ENCODE peak calls at places on chromosomes 2 and 18, in eight cellular contexts. C is Peyer's patch, O is upper lobe of right lung, N is fibroblast of mammary gland, F is testis, K is cardiac muscle cell, P is endothelial cell, S is AG04449. L is an unnamed sample.

GRCh38 chr18:12005542-12006487 is 24.5 kb downstream of the IMPA2 start:
- DNase-seq in C (no peak), O (no peak), N (peak), F (peak), K (no peak), P (no peak), S (no peak), L (no peak)

GRCh38 chr2:85769236-85769986 is 15.6 kb downstream of the ATOH8 start:
- DNase-seq in C (no peak), O (no peak), N (no peak), F (no peak), K (no peak), P (peak), S (no peak), L (no peak)

GRCh38 chr2:7017621-7018260 is 100.5 kb downstream of the RNF144A start:
- DNase-seq in C (no peak), O (no peak), N (no peak), F (no peak), K (no peak), P (no peak), S (no peak), L (no peak)

GRCh38 chr2:96408631-96409542 is 73.3 kb downstream of the NCAPH start:
- DNase-seq in C (no peak), O (peak), N (peak), F (peak), K (peak), P (no peak), S (no peak), L (peak)

GRCh38 chr2:128636802-128637147 is 318.1 kb upstream of the HS6ST1 start:
- DNase-seq in C (no peak), O (peak), N (no peak), F (peak), K (no peak), P (no peak), S (no peak), L (no peak)

GRCh38 chr2:151071906-151072305 is 189.8 kb downstream of the RBM43 start:
- DNase-seq in C (no peak), O (no peak), N (peak), F (no peak), K (no peak), P (no peak), S (no peak), L (no peak)

GRCh38 chr2:169637620-169638019 is 53.5 kb downstream of the PPIG start:
- DNase-seq in C (no peak), O (no peak), N (peak), F (no peak), K (peak), P (no peak), S (peak), L (peak)

GRCh38 chr2:160339291-160339690 is 139.2 kb upstream of the ITGB6 start:
- DNase-seq in C (no peak), O (no peak), N (peak), F (no peak), K (no peak), P (no peak), S (no peak), L (no peak)

GRCh38 chr2:109185338-109185737 is 56.3 kb downstream of the SH3RF3 start:
- DNase-seq in C (no peak), O (no peak), N (peak), F (no peak), K (no peak), P (no peak), S (no peak), L (peak)

GRCh38 chr2:239318091-239318725 is 82.6 kb downstream of the HDAC4 start:
- DNase-seq in C (no peak), O (no peak), N (no peak), F (peak), K (no peak), P (no peak), S (no peak), L (no peak)

GRCh38 chr2:240509667-240510512 is 47.9 kb downstream of the ANKMY1 start:
- DNase-seq in C (no peak), O (no peak), N (no peak), F (no peak), K (peak), P (no peak), S (no peak), L (no peak)

GRCh38 chr18:37714621-37715020 is 149.0 kb upstream of the CELF4 start:
- DNase-seq in C (no peak), O (no peak), N (no peak), F (no peak), K (no peak), P (no peak), S (no peak), L (no peak)

GRCh38 chr2:228352048-228352447 is 170.6 kb upstream of the SPHKAP start:
- DNase-seq in C (no peak), O (no peak), N (no peak), F (no peak), K (no peak), P (no peak), S (no peak), L (no peak)

GRCh38 chr2:198873771-198874501 is 583.8 kb downstream of the SATB2 start:
- DNase-seq in C (no peak), O (no peak), N (peak), F (no peak), K (no peak), P (no peak), S (peak), L (peak)

GRCh38 chr18:12397793-12398192 is 9.9 kb upstream of the PRELID3A start:
- DNase-seq in C (no peak), O (peak), N (no peak), F (no peak), K (no peak), P (no peak), S (no peak), L (no peak)

GRCh38 chr2:44970846-44971450 is 29.4 kb downstream of the SIX3 start:
- DNase-seq in C (no peak), O (no peak), N (peak), F (no peak), K (no peak), P (no peak), S (no peak), L (no peak)

GRCh38 chr2:217926801-217927200 is 76.0 kb downstream of the TNS1 start:
- DNase-seq in C (no peak), O (no peak), N (no peak), F (no peak), K (no peak), P (no peak), S (no peak), L (no peak)

GRCh38 chr18:21141678-21142422 is 30.2 kb upstream of the ROCK1 start:
- DNase-seq in C (no peak), O (no peak), N (peak), F (no peak), K (peak), P (no peak), S (no peak), L (peak)

GRCh38 chr2:237048595-237048994 is 37.1 kb upstream of the COPS8 start:
- DNase-seq in C (no peak), O (no peak), N (no peak), F (no peak), K (no peak), P (no peak), S (no peak), L (no peak)

GRCh38 chr2:221426929-221427328 is 145.2 kb downstream of the EPHA4 start:
- DNase-seq in C (no peak), O (no peak), N (no peak), F (no peak), K (no peak), P (no peak), S (no peak), L (no peak)

GRCh38 chr2:225841314-225841713 is 441.8 kb downstream of the NYAP2 start:
- DNase-seq in C (no peak), O (no peak), N (peak), F (no peak), K (peak), P (no peak), S (no peak), L (peak)

GRCh38 chr2:74292752-74293151 is 50.5 kb downstream of the SLC4A5 start:
- DNase-seq in C (no peak), O (no peak), N (no peak), F (no peak), K (no peak), P (no peak), S (no peak), L (peak)

GRCh38 chr2:75602724-75603342 is 42.1 kb upstream of the EVA1A start:
- DNase-seq in C (no peak), O (peak), N (peak), F (no peak), K (peak), P (no peak), S (peak), L (peak)

GRCh38 chr2:111178730-111179405 is 58.2 kb downstream of the BCL2L11 start:
- DNase-seq in C (no peak), O (no peak), N (peak), F (no peak), K (peak), P (no peak), S (no peak), L (peak)

GRCh38 chr18:46939337-46939963 is 22.0 kb downstream of the KATNAL2 start:
- DNase-seq in C (no peak), O (no peak), N (peak), F (no peak), K (peak), P (no peak), S (peak), L (peak)

GRCh38 chr2:238320648-238321281 is 447 bp downstream of the TRAF3IP1 start:
- DNase-seq in C (no peak), O (no peak), N (peak), F (no peak), K (peak), P (peak), S (no peak), L (peak)

GRCh38 chr18:58148954-58149471 is 105.0 kb downstream of the NEDD4L start:
- DNase-seq in C (no peak), O (no peak), N (no peak), F (no peak), K (no peak), P (no peak), S (no peak), L (no peak)

DNA sequence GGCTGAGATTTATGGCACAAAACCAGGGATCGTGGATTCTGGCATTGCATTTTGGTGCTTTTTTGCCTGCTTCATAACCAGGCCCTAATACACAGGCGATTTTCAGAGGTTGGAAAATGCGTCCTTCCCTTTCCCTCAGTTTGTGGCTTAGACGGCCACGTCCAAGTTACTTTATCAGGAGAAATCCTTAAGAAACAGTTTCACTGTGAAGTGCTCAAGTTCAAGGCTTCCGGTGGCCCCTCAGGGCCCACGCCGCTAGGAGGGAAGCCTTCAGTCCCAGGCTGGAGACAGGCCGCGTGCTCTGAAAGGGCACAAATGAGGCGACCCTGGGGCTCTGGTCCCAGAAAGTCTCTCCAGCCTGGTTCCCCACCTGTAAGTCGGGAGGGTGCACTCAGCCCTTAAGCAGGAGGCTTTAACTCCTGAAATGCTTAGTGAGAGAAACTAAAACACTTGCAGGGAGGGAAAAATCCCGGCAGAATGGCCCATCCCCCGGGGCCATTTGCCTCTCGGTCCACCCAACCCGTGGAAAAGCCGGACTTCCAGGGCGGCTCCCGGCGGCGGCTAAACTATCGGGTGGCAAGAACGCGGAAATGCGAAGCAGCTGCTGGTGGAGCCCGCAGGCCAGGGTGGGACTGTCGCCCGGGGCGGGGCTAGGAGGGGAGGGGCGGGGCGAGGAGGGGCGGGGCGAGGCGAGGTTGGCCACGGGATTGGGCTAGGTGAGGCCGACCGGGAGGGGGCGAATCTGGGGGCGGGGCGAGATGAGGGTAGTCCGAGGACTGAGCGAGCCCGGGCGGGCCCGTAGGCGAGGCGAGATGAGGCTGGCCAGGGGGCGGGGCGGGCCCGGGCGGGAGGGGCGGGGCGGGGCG is 574 bp upstream of the SLC66A3 start:
- DNase-seq in C (peak), O (peak), N (peak), F (peak), K (peak), P (peak), S (peak), L (peak)
- TF ChIP-seq CTCF in C (no peak), O (no peak), N (no peak), F (no peak), K (no peak), P (no peak), S (no peak), L (no peak)

GRCh38 chr2:177758591-177759371 is 313.8 kb downstream of the PDE11A start:
- DNase-seq in C (no peak), O (no peak), N (peak), F (peak), K (peak), P (peak), S (no peak), L (peak)
- TF ChIP-seq CTCF in C (peak), O (peak), N (peak), F (peak), K (peak), P (no peak), S (peak), L (peak)

GRCh38 chr2:235049719-235050118 is 97.9 kb downstream of the SH3BP4 start:
- DNase-seq in C (no peak), O (no peak), N (no peak), F (no peak), K (no peak), P (no peak), S (no peak), L (no peak)

GRCh38 chr2:235052514-235053354 is 100.9 kb downstream of the SH3BP4 start:
- DNase-seq in C (no peak), O (peak), N (no peak), F (no peak), K (no peak), P (no peak), S (no peak), L (no peak)

GRCh38 chr2:235049069-235049468 is 97.3 kb downstream of the SH3BP4 start:
- DNase-seq in C (no peak), O (no peak), N (no peak), F (peak), K (no peak), P (no peak), S (no peak), L (no peak)

GRCh38 chr2:235051436-235052260 is 99.8 kb downstream of the SH3BP4 start:
- DNase-seq in C (no peak), O (no peak), N (peak), F (no peak), K (no peak), P (no peak), S (no peak), L (peak)

DNA sequence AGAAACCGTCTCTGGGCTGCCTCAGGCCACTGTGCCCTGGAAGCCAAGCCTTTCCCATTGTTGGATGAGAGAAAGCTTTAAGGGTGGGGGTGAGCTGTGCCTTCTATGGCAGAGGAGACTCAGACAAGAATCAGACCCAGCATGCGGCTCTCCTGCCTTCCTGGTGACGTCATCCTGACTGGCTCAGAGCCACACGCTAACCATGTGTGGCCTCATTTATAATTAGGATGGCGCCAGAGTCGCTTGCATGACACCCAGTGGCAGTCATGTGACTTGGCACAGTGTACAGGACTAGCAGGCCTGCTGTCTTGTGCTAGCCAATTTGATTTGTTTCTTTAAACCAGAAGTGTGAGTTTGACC is 99.2 kb downstream of the SH3BP4 start:
- DNase-seq in C (peak), O (peak), N (peak), F (peak), K (peak), P (no peak), S (peak), L (peak)
- TF ChIP-seq CTCF in C (peak), O (peak), N (no peak), F (no peak), K (no peak), P (no peak), S (peak), L (peak)

GRCh38 chr2:68839260-68839833 is 31.9 kb downstream of the BMP10 start:
- DNase-seq in C (no peak), O (no peak), N (peak), F (no peak), K (peak), P (no peak), S (no peak), L (peak)

GRCh38 chr2:68835636-68836035 is 35.6 kb downstream of the BMP10 start:
- DNase-seq in C (no peak), O (no peak), N (no peak), F (no peak), K (no peak), P (no peak), S (no peak), L (no peak)

GRCh38 chr2:68838641-68839040 is 32.6 kb downstream of the BMP10 start:
- DNase-seq in C (no peak), O (no peak), N (no peak), F (no peak), K (no peak), P (no peak), S (no peak), L (peak)

GRCh38 chr2:68837861-68838341 is 33.3 kb downstream of the BMP10 start:
- DNase-seq in C (no peak), O (no peak), N (peak), F (no peak), K (peak), P (no peak), S (peak), L (peak)

GRCh38 chr2:68837164-68837860 is 33.9 kb downstream of the BMP10 start:
- DNase-seq in C (peak), O (peak), N (peak), F (peak), K (peak), P (peak), S (no peak), L (peak)
- TF ChIP-seq CTCF in C (peak), O (peak), N (peak), F (peak), K (peak), P (peak), S (peak), L (peak)

DNA sequence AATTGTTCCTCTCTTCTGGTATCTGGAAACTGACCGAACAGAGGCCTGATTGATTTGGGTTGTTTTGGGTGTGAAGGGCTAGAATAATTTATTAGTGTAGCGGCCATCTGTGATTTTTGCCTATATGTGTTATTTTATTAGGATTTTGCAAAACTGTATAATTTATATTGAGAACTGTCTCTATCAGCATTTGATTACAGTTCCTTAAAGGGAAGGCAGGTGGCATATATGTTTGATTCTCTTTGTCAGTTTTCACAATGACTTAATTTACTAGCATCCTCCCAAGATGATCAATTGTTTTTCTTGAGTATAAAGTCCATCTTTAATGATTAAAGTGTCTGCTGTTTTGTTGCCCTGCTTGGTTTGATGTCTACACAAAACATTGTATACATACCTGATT is 4.5 kb downstream of the NBEAL1 start:
- DNase-seq in C (no peak), O (no peak), N (no peak), F (no peak), K (no peak), P (no peak), S (no peak), L (no peak)
- TF ChIP-seq CTCF in C (peak), O (no peak), N (no peak), F (no peak), K (no peak), P (no peak), S (no peak), L (no peak)

DNA sequence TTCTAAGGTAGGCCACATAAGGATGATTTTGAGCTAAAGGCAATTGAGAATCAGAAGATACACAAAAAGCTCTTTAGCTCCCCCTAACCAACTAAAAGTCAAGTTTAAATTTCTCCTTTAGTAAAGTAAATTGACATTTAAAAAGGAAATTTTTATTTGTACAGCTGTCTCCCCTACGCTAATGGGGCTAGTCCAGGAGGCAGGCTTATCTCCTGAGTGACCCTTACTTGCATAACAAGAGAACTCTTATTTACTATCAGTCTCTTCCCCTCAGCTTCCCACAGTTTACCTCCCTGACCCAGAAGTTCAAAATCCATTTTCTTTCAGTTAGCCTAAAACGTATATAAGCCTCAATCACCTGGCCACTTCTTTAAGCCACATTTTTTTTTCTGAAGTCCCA is 1002.8 kb upstream of the NRXN1 start:
- DNase-seq in C (no peak), O (no peak), N (peak), F (no peak), K (peak), P (no peak), S (no peak), L (peak)
- TF ChIP-seq CTCF in C (no peak), O (no peak), N (no peak), F (no peak), K (peak), P (no peak), S (no peak), L (peak)

DNA sequence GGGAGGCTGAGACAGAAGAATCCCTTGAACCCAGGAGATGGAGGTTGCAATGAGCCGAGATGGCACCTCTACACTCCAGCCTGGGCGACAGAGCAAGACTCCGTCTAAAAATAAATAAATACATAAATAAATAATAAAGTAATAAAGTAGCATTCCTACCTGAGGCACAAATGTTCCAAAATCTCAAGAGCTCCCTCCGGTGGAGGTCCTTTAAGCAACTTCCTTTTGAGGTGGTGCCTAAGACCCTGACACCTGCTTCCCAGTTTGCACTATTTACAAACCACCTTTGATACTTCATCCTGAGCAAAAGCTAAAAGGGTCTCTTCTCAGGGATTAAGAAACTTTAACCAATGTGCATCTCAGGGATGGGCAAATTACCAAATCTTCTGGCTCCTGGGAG is 505.1 kb downstream of the CNTNAP5 start:
- DNase-seq in C (no peak), O (no peak), N (no peak), F (no peak), K (peak), P (no peak), S (no peak), L (no peak)
- TF ChIP-seq CTCF in C (no peak), O (no peak), N (no peak), F (no peak), K (peak), P (no peak), S (no peak), L (no peak)

L was measured in choroid plexus epithelial cell.